ENCODE peak calls at places on chromosomes 4 and X, in seven cellular contexts. O is CD8-positive, alpha-beta T cell; A is Peyer's patch; U is HCT116; K is pancreas; Y is endothelial cell of umbilical vein; Z is fibroblast of lung. G is an unnamed sample. For H3K4me1, the result is how much of the 10 kb centered on the place peaks cover.

GRCh38 chr4:83771113-83771705 is 235.3 kb downstream of the GPAT3 start:
- DNase-seq in U (peak), A (no peak), Z (peak), Y (peak), K (peak), O (no peak), G (peak)

GRCh38 chr4:77818077-77818666 is 996 bp downstream of the CNOT6L start:
- DNase-seq in K (peak), Z (peak), A (peak), Y (peak), U (peak), O (peak), G (peak)

GRCh38 chrX:55484948-55485347 is 4.7 kb downstream of the USP51 start:
- DNase-seq in U (no peak), Y (no peak), K (no peak), A (no peak), Z (no peak), O (no peak), G (no peak)

GRCh38 chr4:57078685-57079521 is 31.3 kb downstream of the IGFBP7 start:
- DNase-seq in U (no peak), K (no peak), Y (peak), A (no peak), O (no peak), Z (peak), G (peak)

GRCh38 chrX:140526138-140526537 is 21.3 kb upstream of the SOX3 start:
- DNase-seq in O (no peak), Z (peak), Y (no peak), U (no peak), K (no peak), A (no peak), G (no peak)

GRCh38 chr4:125070869-125071268 is 243.9 kb upstream of the FAT4 start:
- DNase-seq in Z (no peak), O (no peak), A (no peak), K (no peak), Y (no peak), U (no peak), G (no peak)

GRCh38 chr4:41644288-41644914 is 104.1 kb downstream of the PHOX2B start:
- DNase-seq in Y (peak), U (no peak), A (no peak), Z (peak), O (no peak), K (peak), G (peak)

GRCh38 chr4:149409186-149410056 is 406.2 kb downstream of the IQCM start:
- DNase-seq in Z (peak), A (no peak), O (no peak), U (peak), Y (no peak), K (no peak), G (no peak)

GRCh38 chr4:86961605-86962295 is 26.9 kb downstream of the AFF1 start:
- DNase-seq in Y (no peak), Z (peak), A (peak), K (no peak), O (no peak), U (no peak), G (no peak)

GRCh38 chrX:19883878-19884277 is 3.5 kb downstream of the SH3KBP1 start:
- DNase-seq in U (peak), Y (no peak), Z (no peak), O (peak), K (no peak), A (peak), G (peak)

GRCh38 chr4:108635070-108635655 is 14.8 kb downstream of the RPL34 start:
- DNase-seq in U (no peak), A (no peak), O (no peak), Y (no peak), Z (no peak), K (no peak), G (no peak)

GRCh38 chrX:14504960-14505538 is 24.3 kb upstream of the GLRA2 start:
- DNase-seq in Z (no peak), A (no peak), O (no peak), Y (no peak), U (no peak), K (no peak), G (no peak)

GRCh38 chr4:149029056-149029651 is 586.9 kb upstream of the NR3C2 start:
- DNase-seq in K (no peak), Z (peak), A (no peak), U (no peak), O (no peak), Y (peak), G (no peak)

GRCh38 chrX:42119076-42119475 is 195.7 kb upstream of the CASK start:
- DNase-seq in K (no peak), A (no peak), O (no peak), Y (peak), Z (peak), U (peak), G (no peak)

GRCh38 chrX:15673970-15674369 is 9.4 kb upstream of the CLTRN start:
- DNase-seq in U (no peak), O (no peak), K (no peak), A (no peak), Z (no peak), Y (no peak), G (no peak)

GRCh38 chr4:105248613-105249012 is 101.9 kb downstream of the TET2 start:
- DNase-seq in Z (no peak), A (no peak), Y (no peak), K (no peak), U (no peak), O (no peak), G (no peak)

GRCh38 chr4:112517911-112518310 is 1.9 kb upstream of the NEUROG2 start:
- DNase-seq in K (no peak), U (no peak), Y (no peak), O (no peak), A (no peak), Z (no peak), G (no peak)

GRCh38 chr4:159607824-159608223 is 504.9 kb downstream of the RAPGEF2 start:
- DNase-seq in O (no peak), Z (peak), U (no peak), Y (no peak), K (no peak), A (no peak), G (no peak)

GRCh38 chr4:22434895-22435294 is 81.0 kb downstream of the ADGRA3 start:
- DNase-seq in A (no peak), K (no peak), Y (peak), O (no peak), U (peak), Z (peak), G (no peak)

GRCh38 chrX:54248309-54248708 is 65.3 kb upstream of the FAM120C start:
- DNase-seq in Z (peak), A (no peak), K (no peak), O (no peak), U (peak), Y (peak), G (no peak)

GRCh38 chr4:38309471-38309870 is 349.3 kb downstream of the PTTG2 start:
- DNase-seq in Y (no peak), O (no peak), U (no peak), Z (no peak), K (no peak), A (no peak), G (no peak)

GRCh38 chrX:133229361-133229760 is 11.2 kb upstream of the TFDP3 start:
- DNase-seq in K (no peak), Y (no peak), U (peak), O (no peak), A (no peak), Z (peak), G (no peak)

GRCh38 chr4:168264903-168265302 is 53.6 kb downstream of the DDX60 start:
- DNase-seq in O (no peak), K (no peak), A (no peak), Y (no peak), U (no peak), Z (no peak), G (no peak)

GRCh38 chr4:60938621-60939020 is 261.5 kb upstream of the ADGRL3 start:
- DNase-seq in U (no peak), A (no peak), O (no peak), Z (no peak), K (no peak), Y (no peak), G (no peak)

GRCh38 chr4:8005814-8006215 is 66.2 kb upstream of the AFAP1 start:
- DNase-seq in Z (no peak), Y (no peak), K (peak), O (no peak), U (no peak), A (no peak), G (no peak)

GRCh38 chrX:101595739-101596419 is 21.9 kb downstream of the ARMCX6 start:
- DNase-seq in K (no peak), Z (peak), Y (peak), O (no peak), U (peak), A (no peak), G (no peak)

GRCh38 chrX:6456196-6456595 is 78.7 kb downstream of the VCX3A start:
- DNase-seq in Y (no peak), Z (no peak), O (no peak), K (no peak), U (no peak), A (no peak), G (no peak)

GRCh38 chr4:114597410-114598115 is 1.0 kb upstream of the UGT8 start:
- DNase-seq in A (no peak), Y (no peak), K (no peak), Z (no peak), O (no peak), U (no peak), G (no peak)

GRCh38 chrX:111447298-111447697 is 35.3 kb upstream of the DCX start:
- DNase-seq in Y (no peak), Z (peak), U (peak), K (no peak), A (no peak), O (no peak), G (no peak)

GRCh38 chr4:6941796-6942195 is 32.2 kb downstream of the TBC1D14 start:
- DNase-seq in O (no peak), U (no peak), A (no peak), Y (no peak), K (peak), Z (no peak), G (no peak)
- H3K4me1 ChIP-seq in O (half or more), U (under half), A (under half), Y (under half), K (under half), Z (under half), G (half or more)

GRCh38 chrX:115499112-115499805 is 61.7 kb upstream of the PLS3 start:
- DNase-seq in O (no peak), A (no peak), U (no peak), Z (no peak), Y (no peak), K (no peak), G (no peak)
- H3K4me1 ChIP-seq in O (under half), A (under half), U (under half), Z (under half), Y (under half), K (under half), G (under half)

DNA sequence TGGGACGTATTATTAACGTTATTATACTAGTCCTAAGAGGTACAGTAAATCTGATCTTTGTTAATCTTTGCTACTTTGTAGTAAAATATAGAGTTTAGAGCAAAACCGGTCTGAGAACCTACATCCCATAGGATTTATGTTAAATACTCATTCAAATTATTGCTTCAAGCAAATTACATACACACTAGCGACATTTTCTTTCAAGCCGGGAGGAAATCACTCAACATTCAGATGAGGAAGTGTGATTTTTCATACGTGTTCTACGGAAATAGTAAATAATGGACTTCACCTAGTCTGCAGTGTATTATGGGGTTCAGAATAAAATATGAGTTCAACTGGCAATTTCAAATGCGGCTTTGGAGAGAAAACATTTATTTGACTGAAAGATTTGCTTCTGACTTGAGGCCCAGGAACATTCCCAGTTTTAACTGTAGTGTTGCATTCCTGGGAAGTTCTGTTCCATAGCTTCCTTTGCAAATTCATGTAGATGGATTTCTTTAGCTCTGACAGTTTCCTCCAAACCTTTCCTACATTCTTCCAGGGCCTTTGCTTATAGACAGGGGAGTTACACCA is 5.2 kb upstream of the HAND2 start:
- DNase-seq in Z (no peak), A (no peak), K (no peak), U (no peak), Y (no peak), O (no peak), G (no peak)
- H3K4me1 ChIP-seq in Z (under half), A (under half), K (under half), U (under half), Y (under half), O (under half), G (under half)

GRCh38 chr4:6331468-6331867 is 61.8 kb downstream of the WFS1 start:
- DNase-seq in Y (no peak), U (no peak), K (no peak), A (no peak), O (no peak), Z (no peak), G (no peak)
- H3K4me1 ChIP-seq in Y (under half), U (under half), K (under half), A (under half), O (under half), Z (under half), G (under half)

DNA sequence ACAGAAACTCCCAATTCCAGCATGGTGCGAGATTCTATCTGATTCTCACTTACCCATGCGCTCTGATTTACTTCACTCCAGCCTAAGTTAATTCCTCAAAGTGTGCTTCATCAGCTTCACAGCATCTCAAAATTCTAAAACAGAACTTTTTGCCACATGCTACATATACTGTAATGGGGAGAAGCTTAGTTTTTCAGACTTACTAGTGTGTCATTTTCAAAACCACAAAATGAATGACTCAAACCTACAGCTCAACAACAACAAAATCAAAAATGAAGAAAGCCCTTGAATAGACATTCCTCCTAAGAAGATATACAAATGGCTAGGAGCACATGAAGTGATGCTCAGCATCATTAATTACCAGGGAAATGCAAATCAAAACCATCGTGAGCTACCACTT is 14.9 kb downstream of the IRF2 start:
- DNase-seq in A (no peak), U (no peak), O (no peak), Z (peak), Y (no peak), K (no peak), G (no peak)
- H3K4me1 ChIP-seq in A (under half), U (under half), O (under half), Z (under half), Y (under half), K (under half), G (under half)

GRCh38 chr4:70943115-70943514 is 40.9 kb downstream of the MOB1B start:
- DNase-seq in U (no peak), Z (no peak), Y (no peak), K (no peak), O (no peak), A (no peak), G (no peak)

GRCh38 chr4:70948665-70949284 is 44.7 kb upstream of the DCK start:
- DNase-seq in O (no peak), Z (no peak), K (no peak), U (no peak), A (no peak), Y (no peak), G (no peak)

GRCh38 chr4:70945046-70945445 is 42.9 kb downstream of the MOB1B start:
- DNase-seq in A (no peak), U (no peak), Z (no peak), Y (no peak), O (no peak), K (no peak), G (no peak)

GRCh38 chr4:70946944-70947343 is 44.8 kb downstream of the MOB1B start:
- DNase-seq in O (no peak), K (no peak), Z (no peak), A (no peak), U (no peak), Y (no peak), G (no peak)

DNA sequence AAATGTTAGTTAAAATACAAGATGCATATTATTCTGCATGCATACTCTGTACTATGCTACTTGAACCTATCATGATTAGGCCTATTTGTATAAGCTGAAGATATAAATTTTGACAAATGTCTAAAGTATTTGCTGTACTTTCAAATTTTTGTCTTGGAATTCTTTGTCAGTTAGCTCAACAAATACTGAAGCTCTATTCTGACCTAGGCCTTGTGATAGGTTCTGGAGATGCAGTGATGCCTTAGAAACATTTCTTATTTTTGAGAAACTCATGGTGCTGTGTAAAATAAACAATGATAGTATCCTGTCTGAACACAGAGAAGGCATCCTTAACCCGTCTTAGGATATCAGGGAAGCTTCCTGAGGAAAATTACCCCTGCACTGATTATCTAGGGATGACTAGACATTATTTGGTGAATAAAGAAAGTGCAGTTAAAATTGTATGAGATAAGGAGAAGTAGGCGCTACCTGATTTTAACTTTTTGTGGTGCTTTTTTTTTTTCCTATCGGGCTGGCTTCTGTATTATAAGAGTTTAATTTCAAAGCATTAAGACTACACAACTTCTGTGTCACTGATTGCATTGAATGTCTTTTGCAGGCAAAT is 43.4 kb downstream of the MOB1B start:
- DNase-seq in Z (peak), Y (no peak), K (no peak), A (no peak), O (no peak), U (no peak), G (no peak)
- H3K4me1 ChIP-seq in Z (under half), Y (under half), K (under half), A (under half), O (under half), U (under half), G (under half)

G was measured in lower lobe of right lung.